ENCODE peak calls at places on chromosomes 13 and 19, in four cellular contexts. T is CD4-positive, CD25-positive, alpha-beta regulatory T cell; H is tibial nerve; Q is cardiac muscle cell. Y is an unnamed sample.

GRCh38 chr13:75541287-75541686 is 3.6 kb upstream of the COMMD6 start:
- DNase-seq in H (no peak), Q (no peak), T (no peak), Y (no peak)

GRCh38 chr13:50801087-50801931 is 42.2 kb downstream of the DLEU7 start:
- DNase-seq in H (no peak), Q (peak; percentile 80), T (peak; percentile 37), Y (peak; percentile 48)

GRCh38 chr19:35557539-35558399 is 5.7 kb downstream of the ATP4A start:
- DNase-seq in T (peak; percentile 48), Q (peak; percentile 92), H (no peak), Y (peak; percentile 43)

GRCh38 chr13:101474419-101474957 is 22.0 kb downstream of the ITGBL1 start:
- DNase-seq in T (no peak), Q (peak; percentile 12), H (no peak), Y (no peak)

GRCh38 chr13:113852536-113853517 is 11.0 kb downstream of the GAS6 start:
- DNase-seq in H (no peak), T (no peak), Q (no peak), Y (peak; percentile 1)

GRCh38 chr13:50760751-50761150 is 82.7 kb downstream of the DLEU7 start:
- DNase-seq in H (no peak), T (no peak), Q (no peak), Y (no peak)

GRCh38 chr13:51373451-51373850 is 34.0 kb downstream of the SERPINE3 start:
- DNase-seq in Q (no peak), H (no peak), T (no peak), Y (no peak)

GRCh38 chr13:93752506-93752905 is 525.9 kb downstream of the GPC6 start:
- DNase-seq in Q (peak; percentile 67), T (no peak), H (no peak), Y (no peak)

GRCh38 chr13:43006893-43007631 is 15.0 kb upstream of the EPSTI1 start:
- DNase-seq in T (no peak), Q (no peak), H (no peak), Y (no peak)

GRCh38 chr19:38657633-38658222 is 10.3 kb downstream of the ACTN4 start:
- DNase-seq in T (peak; percentile 40), H (no peak), Q (no peak), Y (no peak)

GRCh38 chr19:49954092-49954825 is 6.7 kb downstream of the SIGLEC11 start:
- DNase-seq in Q (peak; percentile 38), H (no peak), T (no peak), Y (no peak)

GRCh38 chr19:6532244-6532999 is 1.6 kb downstream of the TNFSF9 start:
- DNase-seq in Q (no peak), H (no peak), T (no peak), Y (no peak)

GRCh38 chr19:2081873-2082810 is 14.0 kb downstream of the MOB3A start:
- DNase-seq in T (peak; percentile 36), Q (no peak), H (no peak), Y (no peak)

GRCh38 chr19:45455707-45456499 is 11.9 kb upstream of the FOSB start:
- DNase-seq in Q (peak; percentile 87), T (peak; percentile 48), H (peak; percentile 67), Y (peak; percentile 70)

GRCh38 chr19:48868196-48868886 is at the start of gene PLEKHA4:
- DNase-seq in T (no peak), Q (no peak), H (peak; percentile 57), Y (no peak)

GRCh38 chr19:36876993-36877938 is 26.6 kb downstream of the ZNF345 start:
- DNase-seq in T (no peak), Q (no peak), H (no peak), Y (no peak)
- H3K9me3 ChIP-seq in T (peaks cover 98% of the 10 kb centered on the region), Q (peaks cover 18% of the 10 kb centered on the region), H (peaks cover 100% of the 10 kb centered on the region), Y (peaks cover 40% of the 10 kb centered on the region)

DNA sequence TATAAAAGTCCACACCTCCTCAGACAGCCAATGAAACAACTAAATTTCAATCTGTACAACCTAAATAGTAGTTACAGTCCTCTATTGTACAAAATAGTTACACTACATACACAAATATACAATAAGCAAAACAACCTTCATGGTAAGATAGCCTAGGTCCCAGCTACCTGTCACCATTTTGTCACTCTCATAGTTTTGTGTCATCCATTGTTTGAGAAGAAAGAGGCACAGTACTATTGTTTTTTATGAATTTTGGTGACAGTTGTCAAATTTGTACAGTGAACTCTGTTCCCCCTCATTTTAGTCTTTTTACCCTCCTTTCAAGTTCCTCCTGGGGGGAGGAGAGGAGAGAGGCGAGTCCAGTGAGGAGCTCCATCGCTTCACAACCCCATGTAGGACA is 60.2 kb downstream of the SERP2 start:
- DNase-seq in T (no peak), H (no peak), Q (no peak), Y (no peak)
- H3K9me3 ChIP-seq in T (no peaks in the 10 kb centered on the region), H (no peaks in the 10 kb centered on the region), Q (no peaks in the 10 kb centered on the region), Y (no peaks in the 10 kb centered on the region)

DNA sequence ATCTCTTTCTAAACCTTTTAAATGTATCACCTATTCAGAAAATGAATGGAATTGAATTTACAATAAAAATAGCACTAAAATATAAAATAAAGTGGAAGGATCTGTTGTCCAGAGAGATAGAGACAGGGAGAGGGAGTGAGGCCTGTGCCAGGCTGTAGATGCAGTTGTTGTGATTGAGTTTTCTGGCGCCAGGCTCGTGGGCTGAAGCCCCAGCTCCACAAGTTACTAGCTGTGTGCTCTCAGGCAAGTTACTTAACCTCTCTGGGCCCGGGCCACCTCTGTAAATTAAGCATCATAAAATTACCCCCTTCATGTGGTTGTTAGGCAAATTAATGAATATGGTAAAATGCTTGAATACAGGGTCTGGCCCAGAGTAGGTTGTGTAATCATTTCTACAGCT is 52.3 kb upstream of the USP29 start:
- DNase-seq in H (no peak), T (no peak), Q (no peak), Y (no peak)
- H3K9me3 ChIP-seq in H (no peaks in the 10 kb centered on the region), T (peaks cover 56% of the 10 kb centered on the region), Q (no peaks in the 10 kb centered on the region), Y (peaks cover 2% of the 10 kb centered on the region)

GRCh38 chr19:5074418-5074817 is 105.5 kb downstream of the KDM4B start:
- DNase-seq in T (no peak), Q (no peak), H (no peak), Y (no peak)

GRCh38 chr19:5075603-5076002 is 106.7 kb downstream of the KDM4B start:
- DNase-seq in H (no peak), T (no peak), Q (no peak), Y (no peak)

GRCh38 chr19:5076440-5077208 is 107.7 kb downstream of the KDM4B start:
- DNase-seq in T (no peak), H (no peak), Q (peak; percentile 51), Y (no peak)

GRCh38 chr19:5073153-5073844 is 104.4 kb downstream of the KDM4B start:
- DNase-seq in Q (no peak), H (no peak), T (no peak), Y (no peak)

GRCh38 chr19:5074830-5075394 is 106.0 kb downstream of the KDM4B start:
- DNase-seq in H (no peak), Q (no peak), T (no peak), Y (no peak)
- H3K9me3 ChIP-seq in H (no peaks in the 10 kb centered on the region), Q (no peaks in the 10 kb centered on the region), T (no peaks in the 10 kb centered on the region), Y (no peaks in the 10 kb centered on the region)

GRCh38 chr19:56831279-56831678 is 9.2 kb downstream of the PEG3 start:
- DNase-seq in Q (no peak), H (no peak), T (no peak), Y (no peak)

GRCh38 chr19:56834564-56835375 is 5.8 kb downstream of the PEG3 start:
- DNase-seq in H (no peak), T (no peak), Q (no peak), Y (no peak)

GRCh38 chr19:56836059-56836458 is 4.5 kb downstream of the PEG3 start:
- DNase-seq in Q (no peak), T (no peak), H (no peak), Y (no peak)

GRCh38 chr19:56829586-56829985 is 10.9 kb downstream of the PEG3 start:
- DNase-seq in Q (no peak), H (no peak), T (no peak), Y (no peak)

GRCh38 chr19:56832352-56832928 is 8.1 kb downstream of the PEG3 start:
- DNase-seq in T (no peak), H (no peak), Q (no peak), Y (no peak)
- H3K9me3 ChIP-seq in T (peaks cover 47% of the 10 kb centered on the region), H (no peaks in the 10 kb centered on the region), Q (no peaks in the 10 kb centered on the region), Y (peaks cover 6% of the 10 kb centered on the region)

GRCh38 chr13:28964831-28965230 is 144.7 kb downstream of the MTUS2 start:
- DNase-seq in Q (no peak), H (no peak), T (no peak), Y (no peak)
- H3K9me3 ChIP-seq in Q (no peaks in the 10 kb centered on the region), H (no peaks in the 10 kb centered on the region), T (no peaks in the 10 kb centered on the region), Y (no peaks in the 10 kb centered on the region)

GRCh38 chr19:8682472-8682871 is 16.1 kb downstream of the ACTL9 start:
- DNase-seq in H (no peak), T (no peak), Q (no peak), Y (no peak)

GRCh38 chr19:8681345-8682021 is 17.1 kb downstream of the ACTL9 start:
- DNase-seq in Q (no peak), H (no peak), T (no peak), Y (no peak)

GRCh38 chr19:8682931-8683330 is 15.7 kb downstream of the ACTL9 start:
- DNase-seq in H (no peak), Q (no peak), T (no peak), Y (no peak)

GRCh38 chr19:8680676-8681344 is 17.8 kb downstream of the ACTL9 start:
- DNase-seq in Q (no peak), H (no peak), T (no peak), Y (no peak)

DNA sequence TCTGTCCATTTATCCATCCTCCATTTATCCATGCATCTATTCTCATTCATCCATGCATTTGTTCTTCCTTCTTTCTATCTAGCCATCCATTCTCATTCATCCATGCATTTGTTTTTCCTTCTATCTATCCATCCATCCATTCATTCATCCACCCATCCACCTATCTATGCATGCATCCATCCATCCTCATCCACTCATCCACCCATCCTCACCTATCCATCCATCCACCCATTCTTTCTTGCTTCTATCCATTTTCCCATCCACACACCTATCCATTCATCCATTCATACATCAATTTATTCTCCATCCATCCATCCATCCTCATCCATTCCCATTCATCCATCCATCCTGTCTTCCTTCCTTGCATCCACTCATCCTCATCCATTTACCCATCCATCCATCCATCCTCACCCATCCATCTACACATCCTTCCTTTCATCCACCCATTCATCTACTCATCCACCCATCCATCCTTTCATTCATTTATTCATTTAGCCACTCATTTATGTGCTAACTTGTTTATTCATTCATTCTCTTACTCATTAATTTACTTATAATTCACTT is 20.3 kb downstream of the ACTL9 start:
- DNase-seq in T (no peak), H (no peak), Q (no peak), Y (no peak)
- H3K9me3 ChIP-seq in T (no peaks in the 10 kb centered on the region), H (peaks cover 5% of the 10 kb centered on the region), Q (no peaks in the 10 kb centered on the region), Y (no peaks in the 10 kb centered on the region)

GRCh38 chr19:56821209-56821608 is 19.3 kb downstream of the PEG3 start:
- DNase-seq in T (no peak), Q (no peak), H (no peak), Y (no peak)
- H3K9me3 ChIP-seq in T (peaks cover 52% of the 10 kb centered on the region), Q (no peaks in the 10 kb centered on the region), H (no peaks in the 10 kb centered on the region), Y (no peaks in the 10 kb centered on the region)

Y was measured in T-helper 17 cell.